ENCODE peak calls at places on chromosomes 16 and 17, in four cellular contexts. U is GM12878, C is HepG2, A is K562. L is an unnamed sample.

GRCh38 chr16:74736531-74737157 is 36.0 kb upstream of the MLKL start:
- DNase-seq in U (no peak), C (no peak), A (no peak), L (peak)

GRCh38 chr17:30165960-30166359 is 49.3 kb downstream of the NSRP1 start:
- DNase-seq in A (no peak), U (no peak), C (no peak), L (no peak)

GRCh38 chr17:82121660-82122629 is 23.9 kb upstream of the FASN start:
- DNase-seq in A (no peak), U (no peak), C (no peak), L (peak)

GRCh38 chr16:86128246-86128645 is 229.3 kb downstream of the IRF8 start:
- DNase-seq in U (no peak), C (no peak), A (no peak), L (no peak)

GRCh38 chr17:56594528-56595418 is 1.3 kb downstream of the NOG start:
- DNase-seq in C (no peak), U (no peak), A (no peak), L (no peak)

GRCh38 chr16:10655415-10655977 is 39.2 kb downstream of the TEKT5 start:
- DNase-seq in C (no peak), U (no peak), A (no peak), L (no peak)

GRCh38 chr16:22380529-22380928 is 6.1 kb upstream of the CDR2 start:
- DNase-seq in A (no peak), U (no peak), C (no peak), L (no peak)

GRCh38 chr17:17149520-17150449 is 56.3 kb downstream of the PLD6 start:
- DNase-seq in A (no peak), C (no peak), U (no peak), L (no peak)

GRCh38 chr17:7549401-7550055 is 670 bp downstream of the TNFSF12 start:
- DNase-seq in A (no peak), U (no peak), C (no peak), L (no peak)

GRCh38 chr17:32659419-32659842 is 172.6 kb downstream of the CDK5R1 start:
- DNase-seq in U (peak), C (peak), A (peak), L (peak)

GRCh38 chr17:83036193-83036592 is 43.2 kb upstream of the METRNL start:
- DNase-seq in C (no peak), A (no peak), U (no peak), L (no peak)

GRCh38 chr16:15427648-15428239 is 6.6 kb upstream of the BMERB1 start:
- DNase-seq in C (peak), A (peak), U (no peak), L (peak)
- TF ChIP-seq FOXM1 in C (no peak), A (peak), U (no peak), L (no peak)

GRCh38 chr17:19542247-19542646 is 8.6 kb downstream of the SLC47A1 start:
- DNase-seq in U (no peak), A (no peak), C (no peak), L (no peak)

GRCh38 chr17:19540706-19541370 is 7.2 kb downstream of the SLC47A1 start:
- DNase-seq in C (no peak), A (no peak), U (no peak), L (no peak)

GRCh38 chr17:19539040-19539399 is 5.4 kb downstream of the SLC47A1 start:
- DNase-seq in A (no peak), C (no peak), U (no peak), L (no peak)

GRCh38 chr17:19539841-19540311 is 6.2 kb downstream of the SLC47A1 start:
- DNase-seq in U (no peak), C (no peak), A (no peak), L (no peak)

DNA sequence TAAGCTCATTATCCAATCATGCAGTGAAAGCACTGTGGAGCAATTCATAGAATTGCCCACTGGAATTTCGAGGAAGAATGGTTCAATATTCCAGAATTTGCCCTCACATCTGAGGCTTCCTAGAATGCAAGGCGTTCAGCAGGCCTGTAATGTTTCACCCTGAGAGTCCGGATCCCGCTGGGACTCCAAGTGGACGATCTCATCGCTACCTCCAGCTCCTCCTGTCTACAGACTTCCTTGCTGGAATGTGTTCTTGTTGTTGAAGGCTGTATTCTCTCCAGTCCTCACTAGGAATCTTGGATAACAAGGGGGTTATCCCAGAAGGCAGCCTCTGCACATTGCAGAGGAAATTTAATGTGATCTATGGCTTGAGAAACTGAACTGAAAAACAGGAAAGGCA is 7.8 kb downstream of the SLC47A1 start:
- DNase-seq in U (no peak), C (no peak), A (no peak), L (no peak)
- TF ChIP-seq CHD2 in U (no peak), C (no peak), A (no peak), L (no peak)

DNA sequence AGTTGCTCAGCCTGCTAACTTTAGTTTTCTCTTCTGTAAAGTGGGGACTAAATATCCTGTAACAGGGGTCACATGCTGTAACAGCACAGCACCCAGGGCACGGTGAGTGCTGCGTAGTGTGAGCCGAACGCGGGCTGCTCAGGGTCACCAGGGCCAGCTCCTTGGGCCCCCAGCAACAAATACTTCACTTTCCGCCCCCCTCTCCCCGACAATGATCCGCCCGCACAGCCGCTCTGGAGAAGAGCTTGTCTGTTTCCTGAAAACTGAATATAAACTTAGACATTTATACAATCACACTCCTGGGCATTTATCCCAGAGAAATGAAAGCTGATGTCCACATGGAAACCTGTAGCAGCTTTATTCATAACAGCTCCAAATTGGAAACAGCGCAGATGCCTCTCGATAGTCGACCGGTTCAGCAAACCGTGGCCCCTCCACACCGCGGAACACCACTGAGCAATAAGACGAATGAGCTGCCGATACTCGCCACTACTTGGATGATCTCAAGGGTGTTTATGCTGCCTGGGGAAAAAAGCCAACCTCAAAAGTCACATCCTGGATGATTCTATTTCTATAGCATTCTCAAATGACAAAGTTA is 267.2 kb downstream of the PARN start:
- DNase-seq in U (no peak), C (no peak), A (no peak), L (no peak)
- TF ChIP-seq FOXM1 in U (no peak), C (no peak), A (no peak), L (no peak)

GRCh38 chr16:81562174-81562849 is 117.7 kb downstream of the CMIP start:
- DNase-seq in U (no peak), C (no peak), A (no peak), L (no peak)
- TF ChIP-seq CHD2 in U (no peak), C (no peak), A (no peak), L (no peak)

GRCh38 chr17:79713391-79713790 is 17.4 kb upstream of the ENPP7 start:
- DNase-seq in U (no peak), C (no peak), A (no peak), L (no peak)

GRCh38 chr17:79716183-79716797 is 14.5 kb upstream of the ENPP7 start:
- DNase-seq in C (no peak), U (no peak), A (no peak), L (peak)

GRCh38 chr17:79714129-79714528 is 16.6 kb upstream of the ENPP7 start:
- DNase-seq in C (no peak), A (no peak), U (no peak), L (no peak)

GRCh38 chr17:79714746-79715145 is 16.0 kb upstream of the ENPP7 start:
- DNase-seq in U (no peak), C (no peak), A (no peak), L (no peak)

GRCh38 chr17:79715318-79716182 is 15.2 kb upstream of the ENPP7 start:
- DNase-seq in U (no peak), A (no peak), C (peak), L (peak)
- TF ChIP-seq FOXM1 in U (no peak), A (no peak), C (no peak), L (no peak)

DNA sequence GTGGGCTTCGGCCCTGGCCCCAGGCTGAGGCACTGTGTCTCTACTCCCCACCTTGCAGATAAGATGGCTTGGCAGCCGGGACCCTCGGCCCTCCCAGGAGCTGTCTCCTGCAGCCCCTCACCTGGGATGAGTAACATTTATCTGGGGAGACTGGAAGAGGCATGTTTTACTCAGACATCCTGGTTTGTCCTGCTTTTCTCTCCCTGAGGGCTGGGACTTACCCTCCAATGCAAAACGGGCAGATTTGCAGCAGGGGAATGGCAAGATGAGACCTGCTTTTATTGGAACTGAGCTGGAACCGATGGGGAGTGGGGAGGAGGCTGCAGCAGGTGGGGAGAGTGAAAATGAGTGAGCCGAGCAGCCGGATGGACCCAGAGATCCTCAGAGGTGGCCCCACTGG is 27.3 kb upstream of the UBE2G1 start:
- DNase-seq in A (no peak), U (no peak), C (no peak), L (no peak)
- TF ChIP-seq CHD2 in A (no peak), U (no peak), C (no peak), L (no peak)

L was measured in SK-N-SH.